ENCODE peak calls at places on chromosomes 2 and 18, in five cellular contexts. P is C1 segment of cervical spinal cord, B is astrocyte of the hippocampus, F is kidney glomerular epithelial cell, U is fibroblast of the aortic adventitia. J is an unnamed sample.

GRCh38 chr2:222655406-222655747 is 515 bp downstream of the FARSB start:
- DNase-seq in P (no peak), B (peak; percentile 42), F (peak; percentile 20), U (peak; percentile 25), J (peak; percentile 59)

GRCh38 chr2:235293060-235293459 is 200.8 kb upstream of the AGAP1 start:
- DNase-seq in P (no peak), B (no peak), F (no peak), U (no peak), J (no peak)

GRCh38 chr18:58096658-58097057 is 52.6 kb downstream of the NEDD4L start:
- DNase-seq in P (no peak), B (no peak), F (no peak), U (no peak), J (no peak)

GRCh38 chr2:120786559-120786960 is 50.9 kb downstream of the GLI2 start:
- DNase-seq in P (no peak), B (no peak), F (no peak), U (no peak), J (no peak)

GRCh38 chr2:230422149-230422548 is 6.1 kb downstream of the SP100 start:
- DNase-seq in P (no peak), B (no peak), F (no peak), U (no peak), J (no peak)

GRCh38 chr2:128317186-128317897 is 1.3 kb downstream of the HS6ST1 start:
- DNase-seq in P (peak; percentile 15), B (peak; percentile 30), F (no peak), U (no peak), J (peak; percentile 20)

GRCh38 chr2:96092896-96093295 is 23.5 kb downstream of the ADRA2B start:
- DNase-seq in P (no peak), B (no peak), F (no peak), U (no peak), J (no peak)

GRCh38 chr2:141554810-141555209 is 576.0 kb downstream of the LRP1B start:
- DNase-seq in P (peak; percentile 33), B (peak; percentile 62), F (peak; percentile 36), U (peak; percentile 20), J (peak; percentile 51)

GRCh38 chr2:26591619-26592505 is 49.3 kb downstream of the CIB4 start:
- DNase-seq in P (no peak), B (no peak), F (no peak), U (no peak), J (no peak)

GRCh38 chr2:76491503-76491902 is 780.8 kb upstream of the GCFC2 start:
- DNase-seq in P (no peak), B (no peak), F (no peak), U (no peak), J (no peak)

GRCh38 chr2:44275915-44276279 is 617 bp downstream of the SLC3A1 start:
- DNase-seq in P (no peak), B (peak; percentile 69), F (peak; percentile 90), U (peak; percentile 30), J (peak; percentile 88)

GRCh38 chr2:225233234-225233633 is 166.3 kb upstream of the NYAP2 start:
- DNase-seq in P (no peak), B (peak; percentile 54), F (no peak), U (no peak), J (peak; percentile 17)

GRCh38 chr18:35236964-35237363 is 3.9 kb upstream of the ZNF397 start:
- DNase-seq in P (no peak), B (no peak), F (no peak), U (no peak), J (no peak)

GRCh38 chr2:174748948-174749347 is 15.3 kb downstream of the CHRNA1 start:
- DNase-seq in P (peak; percentile 16), B (peak; percentile 78), F (peak; percentile 78), U (peak; percentile 51), J (peak; percentile 81)

GRCh38 chr2:239395524-239395923 is 5.3 kb downstream of the HDAC4 start:
- DNase-seq in P (no peak), B (no peak), F (no peak), U (no peak), J (no peak)

GRCh38 chr2:226797989-226798421 is 1.6 kb downstream of the IRS1 start:
- DNase-seq in P (no peak), B (no peak), F (no peak), U (no peak), J (no peak)

GRCh38 chr2:177882501-177882900 is 190.1 kb downstream of the PDE11A start:
- DNase-seq in P (no peak), B (no peak), F (no peak), U (no peak), J (no peak)

GRCh38 chr18:12657849-12658829 is at the start of gene SPIRE1:
- DNase-seq in P (peak; percentile 72), B (peak; percentile 90), F (peak; percentile 33), U (peak; percentile 32), J (peak; percentile 83)

GRCh38 chr2:112995346-112995920 is 9.8 kb upstream of the IL36A start:
- DNase-seq in P (no peak), B (no peak), F (no peak), U (no peak), J (no peak)

GRCh38 chr2:113694438-113694837 is 62.0 kb downstream of the SLC35F5 start:
- DNase-seq in P (no peak), B (no peak), F (no peak), U (no peak), J (no peak)

GRCh38 chr2:43402002-43402401 is 175.6 kb upstream of the ZFP36L2 start:
- DNase-seq in P (no peak), B (no peak), F (no peak), U (no peak), J (peak; percentile 38)

GRCh38 chr2:160241251-160242137 is 41.4 kb upstream of the ITGB6 start:
- DNase-seq in P (no peak), B (peak; percentile 90), F (peak; percentile 83), U (peak; percentile 85), J (peak; percentile 93)

GRCh38 chr2:111057721-111058120 is 63.0 kb upstream of the BCL2L11 start:
- DNase-seq in P (no peak), B (no peak), F (no peak), U (no peak), J (no peak)

GRCh38 chr2:27164960-27165763 is 16.4 kb downstream of the TCF23 start:
- DNase-seq in P (no peak), B (no peak), F (no peak), U (no peak), J (no peak)

GRCh38 chr2:158501301-158501700 is 44.5 kb downstream of the PKP4 start:
- DNase-seq in P (peak; percentile 25), B (peak; percentile 15), F (peak; percentile 26), U (no peak), J (peak; percentile 57)

GRCh38 chr2:182728028-182728427 is 12.0 kb downstream of the DNAJC10 start:
- DNase-seq in P (no peak), B (no peak), F (no peak), U (no peak), J (no peak)

J was measured in kidney tubule cell.